ENCODE peak calls at places on chromosomes 4 and X, in seven cellular contexts. D is upper lobe of left lung, G is neuronal stem cell, V is ACHN, B is iPS-NIHi11, C is fibroblast of mammary gland, R is DMS 273 treated with DMSO at 0.1 percent for 48 hours. N is an unnamed sample.

GRCh38 chr4:1410491-1411325 is 4.5 kb upstream of the NKX1-1 start:
- DNase-seq in D (peak; percentile 91), G (peak; percentile 93), V (peak; percentile 64), B (peak; percentile 98), C (peak; percentile 29), R (no peak), N (peak; percentile 52)

GRCh38 chrX:21738145-21738949 is 19.6 kb downstream of the SMPX start:
- DNase-seq in D (no peak), G (peak; percentile 18), V (no peak), B (peak; percentile 76), C (no peak), R (peak; percentile 17), N (no peak)

GRCh38 chr4:140691369-140691768 is 64.8 kb downstream of the TBC1D9 start:
- DNase-seq in D (no peak), G (no peak), V (no peak), B (peak; percentile 52), C (peak; percentile 68), R (no peak), N (no peak)

GRCh38 chrX:68889244-68889643 is 60.4 kb downstream of the EFNB1 start:
- DNase-seq in D (no peak), G (no peak), V (no peak), B (no peak), C (no peak), R (no peak), N (no peak)

GRCh38 chr4:106369456-106370060 is 980 bp upstream of the GIMD1 start:
- DNase-seq in D (no peak), G (peak; percentile 45), V (peak; percentile 68), B (peak; percentile 58), C (peak; percentile 88), R (peak; percentile 4), N (no peak)

GRCh38 chrX:130173190-130173895 is 1.6 kb downstream of the RAB33A start:
- DNase-seq in D (no peak), G (no peak), V (peak; percentile 66), B (no peak), C (peak; percentile 88), R (no peak), N (no peak)

GRCh38 chr4:121711263-121712000 is 14.7 kb upstream of the ANXA5 start:
- DNase-seq in D (peak; percentile 89), G (peak; percentile 86), V (peak; percentile 92), B (peak; percentile 86), C (peak; percentile 95), R (peak; percentile 21), N (peak; percentile 76)

GRCh38 chrX:46125139-46125538 is 420.1 kb downstream of the ZNF674 start:
- DNase-seq in D (no peak), G (no peak), V (peak; percentile 1), B (no peak), C (peak; percentile 27), R (no peak), N (no peak)

GRCh38 chr4:173025131-173025530 is 143.5 kb upstream of the GALNT7 start:
- DNase-seq in D (no peak), G (peak; percentile 50), V (peak; percentile 77), B (peak; percentile 70), C (peak; percentile 77), R (no peak), N (no peak)

GRCh38 chr4:926538-926937 is 5.6 kb downstream of the GAK start:
- DNase-seq in D (no peak), G (peak; percentile 30), V (peak; percentile 30), B (peak; percentile 71), C (peak; percentile 24), R (no peak), N (no peak)

GRCh38 chr4:109473824-109474223 is 40.2 kb downstream of the SEC24B start:
- DNase-seq in D (no peak), G (no peak), V (no peak), B (no peak), C (no peak), R (no peak), N (no peak)

GRCh38 chrX:136752796-136753195 is 27.9 kb downstream of the ARHGEF6 start:
- DNase-seq in D (no peak), G (no peak), V (peak; percentile 0), B (no peak), C (peak; percentile 57), R (no peak), N (no peak)

GRCh38 chr4:154982187-154983047 is 201.3 kb downstream of the RBM46 start:
- DNase-seq in D (no peak), G (peak; percentile 58), V (peak; percentile 56), B (peak; percentile 74), C (peak; percentile 80), R (no peak), N (peak; percentile 62)

GRCh38 chr4:43242611-43243010 is 350.1 kb downstream of the GRXCR1 start:
- DNase-seq in D (no peak), G (no peak), V (no peak), B (no peak), C (peak; percentile 38), R (no peak), N (no peak)

GRCh38 chr4:99156992-99157391 is 12.9 kb upstream of the ADH4 start:
- DNase-seq in D (no peak), G (no peak), V (no peak), B (no peak), C (peak; percentile 17), R (no peak), N (no peak)

GRCh38 chr4:112519689-112520597 is 4.0 kb upstream of the NEUROG2 start:
- DNase-seq in D (no peak), G (peak; percentile 51), V (no peak), B (no peak), C (no peak), R (no peak), N (no peak)

GRCh38 chr4:82358773-82359324 is 14.9 kb downstream of the HNRNPD start:
- DNase-seq in D (no peak), G (no peak), V (no peak), B (no peak), C (no peak), R (no peak), N (no peak)

GRCh38 chr4:16881151-16881884 is 17.1 kb downstream of the LDB2 start:
- DNase-seq in D (no peak), G (no peak), V (no peak), B (no peak), C (no peak), R (no peak), N (no peak)

GRCh38 chr4:156763511-156763910 is 208.1 kb downstream of the PDGFC start:
- DNase-seq in D (no peak), G (no peak), V (no peak), B (peak; percentile 8), C (no peak), R (peak; percentile 7), N (no peak)

GRCh38 chrX:107576841-107577240 is 51.5 kb upstream of the PRPS1 start:
- DNase-seq in D (no peak), G (no peak), V (no peak), B (no peak), C (no peak), R (no peak), N (no peak)

GRCh38 chr4:16636911-16637630 is 261.4 kb downstream of the LDB2 start:
- DNase-seq in D (no peak), G (no peak), V (no peak), B (no peak), C (peak; percentile 73), R (no peak), N (no peak)

GRCh38 chr4:88230399-88230798 is 54.0 kb downstream of the PPM1K start:
- DNase-seq in D (no peak), G (no peak), V (no peak), B (no peak), C (no peak), R (no peak), N (no peak)

GRCh38 chrX:2748171-2748814 is 3.5 kb upstream of the XG start:
- DNase-seq in D (no peak), G (no peak), V (no peak), B (no peak), C (peak; percentile 41), R (no peak), N (no peak)

GRCh38 chrX:48451708-48452107 is 18.4 kb downstream of the SLC38A5 start:
- DNase-seq in D (no peak), G (no peak), V (no peak), B (no peak), C (no peak), R (no peak), N (no peak)

GRCh38 chr4:185597532-185598188 is 62.4 kb upstream of the PDLIM3 start:
- DNase-seq in D (no peak), G (peak; percentile 67), V (peak; percentile 59), B (peak; percentile 82), C (peak; percentile 81), R (no peak), N (peak; percentile 71)

GRCh38 chr4:114272226-114272625 is 292.8 kb upstream of the ARSJ start:
- DNase-seq in D (no peak), G (no peak), V (peak; percentile 74), B (no peak), C (peak; percentile 98), R (no peak), N (no peak)

GRCh38 chrX:2627272-2627867 is 63.7 kb upstream of the CD99 start:
- DNase-seq in D (no peak), G (no peak), V (peak; percentile 29), B (peak; percentile 57), C (peak; percentile 46), R (no peak), N (no peak)

GRCh38 chr4:113293043-113293560 is 243.6 kb downstream of the ANK2 start:
- DNase-seq in D (no peak), G (no peak), V (no peak), B (peak; percentile 15), C (peak; percentile 60), R (no peak), N (no peak)

GRCh38 chr4:83034630-83035494 is at the start of gene COPS4:
- DNase-seq in D (peak; percentile 91), G (peak; percentile 99), V (peak; percentile 99), B (peak; percentile 95), C (peak; percentile 100), R (peak; percentile 96), N (peak; percentile 98)

GRCh38 chrX:9532349-9532748 is 67.5 kb downstream of the TBL1X start:
- DNase-seq in D (peak; percentile 70), G (no peak), V (no peak), B (no peak), C (peak; percentile 65), R (no peak), N (no peak)

GRCh38 chrX:97030947-97031346 is 147.2 kb downstream of the RPA4 start:
- DNase-seq in D (no peak), G (no peak), V (no peak), B (no peak), C (no peak), R (no peak), N (no peak)

GRCh38 chr4:40550900-40551546 is 78.6 kb downstream of the RBM47 start:
- DNase-seq in D (no peak), G (no peak), V (peak; percentile 58), B (peak; percentile 26), C (peak; percentile 53), R (no peak), N (no peak)

GRCh38 chr4:11366859-11367258 is 61.8 kb downstream of the HS3ST1 start:
- DNase-seq in D (no peak), G (no peak), V (no peak), B (no peak), C (no peak), R (no peak), N (no peak)

GRCh38 chrX:11472381-11472780 is 179.2 kb downstream of the AMELX start:
- DNase-seq in D (no peak), G (no peak), V (no peak), B (no peak), C (peak; percentile 79), R (no peak), N (no peak)

GRCh38 chr4:1792832-1793495 is at the start of gene FGFR3:
- DNase-seq in D (peak; percentile 90), G (peak; percentile 58), V (peak; percentile 14), B (peak; percentile 98), C (no peak), R (no peak), N (no peak)

GRCh38 chrX:48695925-48696300 is 621 bp upstream of the SUV39H1 start:
- DNase-seq in D (no peak), G (no peak), V (no peak), B (no peak), C (no peak), R (no peak), N (no peak)

N was measured in lower lobe of right lung.